ENCODE peak calls at places on chromosome 19, in four cellular contexts. L is tibial nerve, C is thoracic aorta, H is uterus. U is an unnamed sample. For H3K4me1, the result is how much of the 10 kb centered on the place peaks cover.

GRCh38 chr19:18940791-18941627 is at the start of gene HOMER3:
- DNase-seq in C (peak), L (peak), H (peak), U (peak)

GRCh38 chr19:14088634-14089411 is 1.7 kb downstream of the SAMD1 start:
- DNase-seq in C (no peak), L (no peak), H (no peak), U (no peak)

GRCh38 chr19:47097396-47098217 is 16.0 kb downstream of the ZC3H4 start:
- DNase-seq in C (peak), H (no peak), L (no peak), U (peak)

GRCh38 chr19:33702606-33703437 is 81.1 kb downstream of the CHST8 start:
- DNase-seq in L (no peak), C (no peak), H (no peak), U (no peak)

GRCh38 chr19:49534632-49535385 is 7.0 kb downstream of the RCN3 start:
- DNase-seq in H (no peak), L (no peak), C (no peak), U (no peak)

GRCh38 chr19:12965017-12965811 is 4.2 kb upstream of the DAND5 start:
- DNase-seq in C (peak), L (peak), H (peak), U (peak)

GRCh38 chr19:44903602-44904425 is 1.8 kb upstream of the APOE start:
- DNase-seq in H (peak), C (no peak), L (peak), U (peak)

GRCh38 chr19:19460761-19461265 is 54.5 kb downstream of the TSSK6 start:
- DNase-seq in C (no peak), L (peak), H (peak), U (peak)

GRCh38 chr19:31312004-31312403 is 37.2 kb downstream of the TSHZ3 start:
- DNase-seq in H (peak), L (no peak), C (no peak), U (peak)

GRCh38 chr19:55212447-55212846 is 3.1 kb upstream of the PTPRH start:
- DNase-seq in L (no peak), C (no peak), H (no peak), U (no peak)

GRCh38 chr19:45058622-45059159 is 17.6 kb downstream of the ZNF296 start:
- DNase-seq in H (no peak), C (no peak), L (no peak), U (no peak)

GRCh38 chr19:40811478-40812341 is 12.7 kb downstream of the EGLN2 start:
- DNase-seq in H (no peak), C (no peak), L (no peak), U (no peak)

GRCh38 chr19:7847664-7848063 is 17.6 kb downstream of the EVI5L start:
- DNase-seq in H (no peak), L (no peak), C (no peak), U (no peak)

GRCh38 chr19:36115453-36116343 is at the start of gene TBCB:
- DNase-seq in L (peak), H (no peak), C (peak), U (peak)

GRCh38 chr19:39924389-39924788 is 10.0 kb downstream of the FCGBP start:
- DNase-seq in H (no peak), C (no peak), L (no peak), U (no peak)

GRCh38 chr19:37128821-37129177 is 43.7 kb downstream of the ZNF585A start:
- DNase-seq in C (no peak), H (no peak), L (no peak), U (no peak)

GRCh38 chr19:33219261-33219812 is 6.3 kb downstream of the SLC7A10 start:
- DNase-seq in H (no peak), C (no peak), L (no peak), U (no peak)

GRCh38 chr19:30297969-30298368 is 74.2 kb upstream of the ZNF536 start:
- DNase-seq in C (no peak), H (no peak), L (no peak), U (no peak)

DNA sequence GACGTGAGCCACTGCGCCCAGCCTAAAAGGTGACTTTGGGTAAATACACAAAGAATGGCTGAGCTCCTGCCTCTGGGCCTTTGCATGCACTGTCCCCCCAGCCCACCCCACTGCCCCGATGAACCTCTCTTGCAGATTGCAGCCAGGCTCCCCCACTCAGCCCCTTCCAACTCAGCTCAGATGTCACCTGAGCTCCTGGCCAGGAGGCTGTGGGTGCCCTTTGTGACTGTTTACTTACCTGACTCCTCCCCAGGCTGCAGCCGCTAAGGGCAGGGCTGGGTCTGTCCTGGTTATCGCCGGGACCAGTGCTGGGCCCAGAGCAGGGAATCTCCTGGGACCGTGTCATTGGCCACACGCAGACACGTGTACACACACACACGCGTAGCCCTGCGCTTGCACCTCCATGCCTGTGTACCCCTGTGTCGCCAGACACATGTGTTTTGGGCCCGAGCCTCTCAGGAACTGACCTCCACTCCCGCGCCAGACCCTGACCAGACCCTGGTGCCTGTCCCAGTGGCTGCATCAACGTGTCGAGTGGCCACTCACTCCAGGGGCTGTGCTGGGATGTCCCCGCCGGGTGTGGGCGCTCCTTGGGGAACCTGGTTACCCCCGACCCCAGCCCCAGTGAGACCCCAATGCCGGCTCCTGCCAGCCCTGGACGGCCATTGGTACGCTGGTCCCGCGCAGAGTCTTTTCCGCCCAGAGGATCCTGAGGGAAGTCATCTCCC is 18.7 kb downstream of the EFNA2 start:
- DNase-seq in C (no peak), L (no peak), H (no peak), U (no peak)
- H3K27ac ChIP-seq in C (no peak), L (no peak), H (no peak), U (no peak)

GRCh38 chr19:16457195-16457953 is 14.4 kb downstream of the EPS15L1 start:
- DNase-seq in H (peak), L (no peak), C (no peak), U (peak)
- H3K4me1 ChIP-seq in H (under half), L (under half), C (under half), U (half or more)

GRCh38 chr19:2491130-2491801 is 15.3 kb downstream of the GADD45B start:
- DNase-seq in C (no peak), H (no peak), L (no peak), U (no peak)
- H3K27ac ChIP-seq in C (no peak), H (no peak), L (peak), U (no peak)

GRCh38 chr19:2478756-2479555 is 3.0 kb downstream of the GADD45B start:
- DNase-seq in H (peak), L (peak), C (peak), U (peak)

GRCh38 chr19:2477732-2478191 is 1.8 kb downstream of the GADD45B start:
- DNase-seq in L (no peak), C (no peak), H (peak), U (peak)

GRCh38 chr19:2479556-2480194 is 3.7 kb downstream of the GADD45B start:
- DNase-seq in H (no peak), L (no peak), C (no peak), U (no peak)

GRCh38 chr19:2477141-2477710 is 1.3 kb downstream of the GADD45B start:
- DNase-seq in C (no peak), L (no peak), H (peak), U (peak)

GRCh38 chr19:2478324-2478755 is 2.4 kb downstream of the GADD45B start:
- DNase-seq in L (peak), C (peak), H (peak), U (peak)
- H3K4me1 ChIP-seq in L (under half), C (under half), H (under half), U (under half)

GRCh38 chr19:4009990-4010807 is 2.7 kb downstream of the PIAS4 start:
- DNase-seq in H (no peak), L (no peak), C (no peak), U (no peak)
- H3K27ac ChIP-seq in H (no peak), L (peak), C (no peak), U (no peak)

GRCh38 chr19:5966215-5966614 is 11.7 kb downstream of the RANBP3 start:
- DNase-seq in H (peak), C (no peak), L (no peak), U (no peak)
- H3K4me1 ChIP-seq in H (under half), C (under half), L (under half), U (half or more)